ENCODE peak calls at places on chromosomes 6 and 20, in eight cellular contexts. One of them, this sample, is unnamed.
A peak's percentile ranks its signal among the peaks of the same experiment; 100 is the strongest.

GRCh38 chr20:46206025-46206424 is 87.9 kb downstream of the CD40 start:
- DNase-seq in RWPE1: peak; percentile 79
- DNase-seq in myocyte: peak; percentile 23
- DNase-seq in adrenal gland: peak; percentile 74
- DNase-seq in fibroblast of pulmonary artery: peak; percentile 58
- DNase-seq in NCI-H1105 treated with DMSO at 0.1 percent for 48 hours: no peak
- DNase-seq in A172: peak; percentile 96
- DNase-seq in DMS153: no peak
- DNase-seq in this sample: no peak

GRCh38 chr6:47416396-47417345 is 60.9 kb upstream of the CD2AP start:
- DNase-seq in adrenal gland: no peak
- DNase-seq in myocyte: no peak
- DNase-seq in DMS153: no peak
- DNase-seq in RWPE1: no peak
- DNase-seq in A172: no peak
- DNase-seq in fibroblast of pulmonary artery: no peak
- DNase-seq in NCI-H1105 treated with DMSO at 0.1 percent for 48 hours: no peak
- DNase-seq in this sample: no peak

GRCh38 chr6:157503018-157503747 is 122.2 kb downstream of the ZDHHC14 start:
- DNase-seq in adrenal gland: no peak
- DNase-seq in RWPE1: no peak
- DNase-seq in A172: no peak
- DNase-seq in myocyte: no peak
- DNase-seq in fibroblast of pulmonary artery: no peak
- DNase-seq in NCI-H1105 treated with DMSO at 0.1 percent for 48 hours: no peak
- DNase-seq in DMS153: no peak
- DNase-seq in this sample: no peak

GRCh38 chr6:141675957-141676356 is 456.8 kb upstream of the GJE1 start:
- DNase-seq in fibroblast of pulmonary artery: peak; percentile 43
- DNase-seq in DMS153: no peak
- DNase-seq in myocyte: peak; percentile 33
- DNase-seq in RWPE1: no peak
- DNase-seq in adrenal gland: no peak
- DNase-seq in NCI-H1105 treated with DMSO at 0.1 percent for 48 hours: peak; percentile 37
- DNase-seq in A172: no peak
- DNase-seq in this sample: no peak

GRCh38 chr20:21102691-21103311 is 3.4 kb downstream of the LINC00237 start:
- DNase-seq in fibroblast of pulmonary artery: peak; percentile 7
- DNase-seq in RWPE1: no peak
- DNase-seq in adrenal gland: no peak
- DNase-seq in myocyte: peak; percentile 14
- DNase-seq in A172: no peak
- DNase-seq in DMS153: no peak
- DNase-seq in NCI-H1105 treated with DMSO at 0.1 percent for 48 hours: no peak
- DNase-seq in this sample: no peak

GRCh38 chr6:11705069-11705468 is 73.5 kb downstream of the ADTRP start:
- DNase-seq in myocyte: no peak
- DNase-seq in fibroblast of pulmonary artery: no peak
- DNase-seq in NCI-H1105 treated with DMSO at 0.1 percent for 48 hours: no peak
- DNase-seq in RWPE1: no peak
- DNase-seq in A172: no peak
- DNase-seq in adrenal gland: no peak
- DNase-seq in DMS153: no peak
- DNase-seq in this sample: no peak

GRCh38 chr6:3788408-3789017 is 37.0 kb upstream of the PXDC1 start:
- DNase-seq in fibroblast of pulmonary artery: peak; percentile 41
- DNase-seq in adrenal gland: no peak
- DNase-seq in A172: no peak
- DNase-seq in RWPE1: no peak
- DNase-seq in NCI-H1105 treated with DMSO at 0.1 percent for 48 hours: no peak
- DNase-seq in myocyte: no peak
- DNase-seq in DMS153: no peak
- DNase-seq in this sample: no peak

GRCh38 chr20:47727909-47728361 is 57.3 kb downstream of the SULF2 start:
- DNase-seq in fibroblast of pulmonary artery: no peak
- DNase-seq in RWPE1: no peak
- DNase-seq in adrenal gland: no peak
- DNase-seq in A172: no peak
- DNase-seq in DMS153: no peak
- DNase-seq in NCI-H1105 treated with DMSO at 0.1 percent for 48 hours: no peak
- DNase-seq in myocyte: peak; percentile 9
- DNase-seq in this sample: no peak

GRCh38 chr6:148952147-148953041 is 205.6 kb downstream of the UST start:
- DNase-seq in NCI-H1105 treated with DMSO at 0.1 percent for 48 hours: no peak
- DNase-seq in RWPE1: no peak
- DNase-seq in fibroblast of pulmonary artery: peak; percentile 48
- DNase-seq in adrenal gland: no peak
- DNase-seq in DMS153: peak; percentile 61
- DNase-seq in A172: no peak
- DNase-seq in myocyte: no peak
- DNase-seq in this sample: peak; percentile 70

GRCh38 chr6:82987416-82987815 is 78.2 kb downstream of the UBE3D start:
- DNase-seq in RWPE1: no peak
- DNase-seq in DMS153: no peak
- DNase-seq in adrenal gland: no peak
- DNase-seq in fibroblast of pulmonary artery: no peak
- DNase-seq in A172: no peak
- DNase-seq in myocyte: no peak
- DNase-seq in NCI-H1105 treated with DMSO at 0.1 percent for 48 hours: no peak
- DNase-seq in this sample: no peak

GRCh38 chr6:169508452-169508851 is 193.4 kb downstream of the WDR27 start:
- DNase-seq in A172: no peak
- DNase-seq in DMS153: no peak
- DNase-seq in NCI-H1105 treated with DMSO at 0.1 percent for 48 hours: no peak
- DNase-seq in adrenal gland: no peak
- DNase-seq in RWPE1: no peak
- DNase-seq in fibroblast of pulmonary artery: no peak
- DNase-seq in myocyte: no peak
- DNase-seq in this sample: no peak

GRCh38 chr6:89610149-89610642 is 28.4 kb downstream of the LYRM2 start:
- DNase-seq in DMS153: peak; percentile 32
- DNase-seq in RWPE1: peak; percentile 50
- DNase-seq in fibroblast of pulmonary artery: peak; percentile 58
- DNase-seq in adrenal gland: peak; percentile 77
- DNase-seq in A172: peak; percentile 37
- DNase-seq in myocyte: peak; percentile 28
- DNase-seq in NCI-H1105 treated with DMSO at 0.1 percent for 48 hours: peak; percentile 12
- DNase-seq in this sample: no peak

GRCh38 chr6:52423971-52424381 is 3.8 kb downstream of the EFHC1 start:
- DNase-seq in RWPE1: peak; percentile 64
- DNase-seq in NCI-H1105 treated with DMSO at 0.1 percent for 48 hours: no peak
- DNase-seq in adrenal gland: no peak
- DNase-seq in myocyte: peak; percentile 94
- DNase-seq in fibroblast of pulmonary artery: peak; percentile 93
- DNase-seq in A172: peak; percentile 89
- DNase-seq in DMS153: no peak
- DNase-seq in this sample: peak; percentile 67

GRCh38 chr6:50077385-50077784 is 27.7 kb upstream of the DEFB112 start:
- DNase-seq in A172: no peak
- DNase-seq in fibroblast of pulmonary artery: no peak
- DNase-seq in myocyte: no peak
- DNase-seq in adrenal gland: no peak
- DNase-seq in DMS153: no peak
- DNase-seq in RWPE1: no peak
- DNase-seq in NCI-H1105 treated with DMSO at 0.1 percent for 48 hours: no peak
- DNase-seq in this sample: no peak

GRCh38 chr6:137309078-137309762 is 90.0 kb upstream of the IFNGR1 start:
- DNase-seq in NCI-H1105 treated with DMSO at 0.1 percent for 48 hours: peak; percentile 74
- DNase-seq in fibroblast of pulmonary artery: peak; percentile 70
- DNase-seq in RWPE1: peak; percentile 80
- DNase-seq in DMS153: peak; percentile 82
- DNase-seq in A172: peak; percentile 84
- DNase-seq in adrenal gland: peak; percentile 80
- DNase-seq in myocyte: peak; percentile 80
- DNase-seq in this sample: peak; percentile 12

GRCh38 chr20:63279931-63280330 is 7.3 kb downstream of the ARFGAP1 start:
- DNase-seq in RWPE1: no peak
- DNase-seq in NCI-H1105 treated with DMSO at 0.1 percent for 48 hours: no peak
- DNase-seq in myocyte: no peak
- DNase-seq in adrenal gland: no peak
- DNase-seq in DMS153: no peak
- DNase-seq in A172: no peak
- DNase-seq in fibroblast of pulmonary artery: no peak
- DNase-seq in this sample: no peak

GRCh38 chr6:108782231-108783041 is 65.8 kb upstream of the ARMC2 start:
- DNase-seq in A172: peak; percentile 83
- DNase-seq in adrenal gland: peak; percentile 93
- DNase-seq in RWPE1: peak; percentile 90
- DNase-seq in DMS153: peak; percentile 2
- DNase-seq in myocyte: peak; percentile 75
- DNase-seq in fibroblast of pulmonary artery: peak; percentile 88
- DNase-seq in NCI-H1105 treated with DMSO at 0.1 percent for 48 hours: peak; percentile 72
- DNase-seq in this sample: no peak

GRCh38 chr6:141105481-141105880 is 1027.2 kb upstream of the GJE1 start:
- DNase-seq in fibroblast of pulmonary artery: peak; percentile 53
- DNase-seq in RWPE1: no peak
- DNase-seq in myocyte: peak; percentile 27
- DNase-seq in NCI-H1105 treated with DMSO at 0.1 percent for 48 hours: no peak
- DNase-seq in A172: peak; percentile 2
- DNase-seq in DMS153: no peak
- DNase-seq in adrenal gland: no peak
- DNase-seq in this sample: no peak

GRCh38 chr20:48015943-48016723 is 230.9 kb upstream of the SULF2 start:
- DNase-seq in RWPE1: no peak
- DNase-seq in adrenal gland: no peak
- DNase-seq in NCI-H1105 treated with DMSO at 0.1 percent for 48 hours: no peak
- DNase-seq in fibroblast of pulmonary artery: peak; percentile 96
- DNase-seq in myocyte: no peak
- DNase-seq in A172: peak; percentile 82
- DNase-seq in DMS153: no peak
- DNase-seq in this sample: peak; percentile 94

GRCh38 chr20:50110141-50111047 is 2.6 kb downstream of the UBE2V1 start:
- DNase-seq in A172: no peak
- DNase-seq in adrenal gland: peak; percentile 56
- DNase-seq in DMS153: no peak
- DNase-seq in fibroblast of pulmonary artery: peak; percentile 46
- DNase-seq in myocyte: peak; percentile 35
- DNase-seq in RWPE1: no peak
- DNase-seq in NCI-H1105 treated with DMSO at 0.1 percent for 48 hours: no peak
- DNase-seq in this sample: no peak

GRCh38 chr6:106256201-106256968 is 69.2 kb downstream of the ATG5 start:
- DNase-seq in A172: no peak
- DNase-seq in NCI-H1105 treated with DMSO at 0.1 percent for 48 hours: no peak
- DNase-seq in fibroblast of pulmonary artery: no peak
- DNase-seq in myocyte: no peak
- DNase-seq in RWPE1: no peak
- DNase-seq in adrenal gland: no peak
- DNase-seq in DMS153: no peak
- DNase-seq in this sample: no peak

GRCh38 chr6:62150048-62150663 is 135.9 kb downstream of the KHDRBS2 start:
- DNase-seq in fibroblast of pulmonary artery: peak; percentile 43
- DNase-seq in DMS153: peak; percentile 1
- DNase-seq in A172: peak; percentile 8
- DNase-seq in myocyte: no peak
- DNase-seq in adrenal gland: peak; percentile 65
- DNase-seq in NCI-H1105 treated with DMSO at 0.1 percent for 48 hours: peak; percentile 30
- DNase-seq in RWPE1: peak; percentile 30
- DNase-seq in this sample: peak; percentile 11

GRCh38 chr6:41200296-41200900 is 551 bp downstream of the TREML2 start:
- DNase-seq in myocyte: no peak
- DNase-seq in adrenal gland: peak; percentile 54
- DNase-seq in NCI-H1105 treated with DMSO at 0.1 percent for 48 hours: no peak
- DNase-seq in A172: peak; percentile 46
- DNase-seq in RWPE1: no peak
- DNase-seq in fibroblast of pulmonary artery: peak; percentile 52
- DNase-seq in DMS153: no peak
- DNase-seq in this sample: no peak

GRCh38 chr20:41483553-41483930 is 116.9 kb upstream of the EMILIN3 start:
- DNase-seq in NCI-H1105 treated with DMSO at 0.1 percent for 48 hours: no peak
- DNase-seq in A172: peak; percentile 73
- DNase-seq in RWPE1: no peak
- DNase-seq in adrenal gland: no peak
- DNase-seq in myocyte: no peak
- DNase-seq in fibroblast of pulmonary artery: no peak
- DNase-seq in DMS153: no peak
- DNase-seq in this sample: no peak

GRCh38 chr6:34671801-34672656 is 24.5 kb downstream of the ILRUN start:
- DNase-seq in adrenal gland: no peak
- DNase-seq in DMS153: no peak
- DNase-seq in myocyte: no peak
- DNase-seq in A172: peak; percentile 62
- DNase-seq in fibroblast of pulmonary artery: peak; percentile 35
- DNase-seq in RWPE1: peak; percentile 80
- DNase-seq in NCI-H1105 treated with DMSO at 0.1 percent for 48 hours: no peak
- DNase-seq in this sample: no peak

GRCh38 chr20:38523697-38524096 is 51.1 kb downstream of the RALGAPB start:
- DNase-seq in fibroblast of pulmonary artery: peak; percentile 58
- DNase-seq in NCI-H1105 treated with DMSO at 0.1 percent for 48 hours: no peak
- DNase-seq in myocyte: no peak
- DNase-seq in DMS153: no peak
- DNase-seq in adrenal gland: no peak
- DNase-seq in RWPE1: peak; percentile 90
- DNase-seq in A172: peak; percentile 16
- DNase-seq in this sample: no peak

GRCh38 chr6:31582230-31582601 is at the start of gene LTB:
- DNase-seq in A172: no peak
- DNase-seq in NCI-H1105 treated with DMSO at 0.1 percent for 48 hours: no peak
- DNase-seq in myocyte: no peak
- DNase-seq in RWPE1: no peak
- DNase-seq in adrenal gland: no peak
- DNase-seq in DMS153: no peak
- DNase-seq in fibroblast of pulmonary artery: no peak
- DNase-seq in this sample: no peak

GRCh38 chr6:140546640-140547039 is 1172.2 kb upstream of the CITED2 start:
- DNase-seq in adrenal gland: no peak
- DNase-seq in A172: peak; percentile 88
- DNase-seq in myocyte: peak; percentile 31
- DNase-seq in DMS153: no peak
- DNase-seq in RWPE1: no peak
- DNase-seq in NCI-H1105 treated with DMSO at 0.1 percent for 48 hours: no peak
- DNase-seq in fibroblast of pulmonary artery: no peak
- DNase-seq in this sample: peak; percentile 83

GRCh38 chr6:41072836-41073202 is at the start of gene NFYA:
- DNase-seq in RWPE1: peak; percentile 99
- DNase-seq in fibroblast of pulmonary artery: no peak
- DNase-seq in adrenal gland: no peak
- DNase-seq in myocyte: no peak
- DNase-seq in A172: no peak
- DNase-seq in DMS153: peak; percentile 100
- DNase-seq in NCI-H1105 treated with DMSO at 0.1 percent for 48 hours: peak; percentile 100
- DNase-seq in this sample: no peak

GRCh38 chr20:38979842-38980241 is 17.7 kb downstream of the DHX35 start:
- DNase-seq in NCI-H1105 treated with DMSO at 0.1 percent for 48 hours: no peak
- DNase-seq in myocyte: no peak
- DNase-seq in fibroblast of pulmonary artery: no peak
- DNase-seq in RWPE1: no peak
- DNase-seq in A172: no peak
- DNase-seq in DMS153: no peak
- DNase-seq in adrenal gland: no peak
- DNase-seq in this sample: no peak